ENCODE peak calls at places on chromosome 11, in six cellular contexts. One of them, this sample, is unnamed. For H3K27me3, the result is how much of the 10 kb centered on the place peaks cover.

GRCh38 chr11:87473174-87473573 is 435.4 kb downstream of the TMEM135 start:
- DNase-seq in AG04450: peak
- DNase-seq in mesendoderm: peak
- DNase-seq in GM23248: peak
- DNase-seq in tibial nerve: no peak
- DNase-seq in spleen: no peak
- DNase-seq in this sample: peak

GRCh38 chr11:77170107-77170506 is 42.1 kb downstream of the MYO7A start:
- DNase-seq in AG04450: no peak
- DNase-seq in mesendoderm: peak
- DNase-seq in GM23248: no peak
- DNase-seq in tibial nerve: no peak
- DNase-seq in spleen: no peak
- DNase-seq in this sample: no peak

GRCh38 chr11:74001822-74002286 is 7.0 kb downstream of the UCP3 start:
- DNase-seq in AG04450: no peak
- DNase-seq in mesendoderm: no peak
- DNase-seq in GM23248: no peak
- DNase-seq in tibial nerve: no peak
- DNase-seq in spleen: peak
- DNase-seq in this sample: no peak

GRCh38 chr11:12144306-12145174 is 34.1 kb downstream of the MICAL2 start:
- DNase-seq in AG04450: no peak
- DNase-seq in mesendoderm: no peak
- DNase-seq in GM23248: no peak
- DNase-seq in tibial nerve: no peak
- DNase-seq in spleen: peak
- DNase-seq in this sample: no peak

GRCh38 chr11:3891751-3892150 is 36.3 kb downstream of the STIM1 start:
- DNase-seq in AG04450: no peak
- DNase-seq in mesendoderm: no peak
- DNase-seq in GM23248: no peak
- DNase-seq in tibial nerve: no peak
- DNase-seq in spleen: no peak
- DNase-seq in this sample: no peak

GRCh38 chr11:106399075-106399500 is 321.6 kb downstream of the AASDHPPT start:
- DNase-seq in AG04450: peak
- DNase-seq in mesendoderm: no peak
- DNase-seq in GM23248: peak
- DNase-seq in tibial nerve: peak
- DNase-seq in spleen: no peak
- DNase-seq in this sample: peak

GRCh38 chr11:125263268-125263790 is 98.8 kb downstream of the PKNOX2 start:
- DNase-seq in AG04450: peak
- DNase-seq in mesendoderm: peak
- DNase-seq in GM23248: peak
- DNase-seq in tibial nerve: peak
- DNase-seq in spleen: peak
- DNase-seq in this sample: peak

GRCh38 chr11:65851083-65851579 is 6.8 kb downstream of the CFL1 start:
- DNase-seq in AG04450: no peak
- DNase-seq in mesendoderm: peak
- DNase-seq in GM23248: no peak
- DNase-seq in tibial nerve: no peak
- DNase-seq in spleen: no peak
- DNase-seq in this sample: no peak

DNA sequence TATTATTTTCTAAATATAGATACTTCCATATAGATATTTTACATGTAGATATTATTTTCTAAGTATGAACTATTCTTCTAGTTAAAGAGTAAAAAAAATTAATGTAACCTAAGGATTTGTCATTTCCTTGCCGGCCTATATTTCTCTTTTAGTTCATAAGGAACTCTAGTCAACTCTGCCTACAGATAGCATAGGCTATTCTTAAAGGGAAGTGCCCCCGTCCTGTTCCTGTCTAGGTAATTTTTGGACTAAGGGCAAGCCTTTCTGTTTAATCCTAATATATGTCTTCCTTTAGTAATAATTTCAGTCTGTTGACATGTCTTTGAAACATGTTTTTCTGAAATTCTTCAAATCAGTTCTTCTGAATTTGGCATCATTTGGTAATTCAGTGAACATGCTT is 161.9 kb downstream of the C11orf91 start:
- DNase-seq in AG04450: no peak
- DNase-seq in mesendoderm: no peak
- DNase-seq in GM23248: no peak
- DNase-seq in tibial nerve: no peak
- DNase-seq in spleen: no peak
- DNase-seq in this sample: no peak
- H3K27me3 ChIP-seq in AG04450: under half
- H3K27me3 ChIP-seq in mesendoderm: under half
- H3K27me3 ChIP-seq in GM23248: under half
- H3K27me3 ChIP-seq in tibial nerve: under half
- H3K27me3 ChIP-seq in spleen: under half
- H3K27me3 ChIP-seq in this sample: under half

DNA sequence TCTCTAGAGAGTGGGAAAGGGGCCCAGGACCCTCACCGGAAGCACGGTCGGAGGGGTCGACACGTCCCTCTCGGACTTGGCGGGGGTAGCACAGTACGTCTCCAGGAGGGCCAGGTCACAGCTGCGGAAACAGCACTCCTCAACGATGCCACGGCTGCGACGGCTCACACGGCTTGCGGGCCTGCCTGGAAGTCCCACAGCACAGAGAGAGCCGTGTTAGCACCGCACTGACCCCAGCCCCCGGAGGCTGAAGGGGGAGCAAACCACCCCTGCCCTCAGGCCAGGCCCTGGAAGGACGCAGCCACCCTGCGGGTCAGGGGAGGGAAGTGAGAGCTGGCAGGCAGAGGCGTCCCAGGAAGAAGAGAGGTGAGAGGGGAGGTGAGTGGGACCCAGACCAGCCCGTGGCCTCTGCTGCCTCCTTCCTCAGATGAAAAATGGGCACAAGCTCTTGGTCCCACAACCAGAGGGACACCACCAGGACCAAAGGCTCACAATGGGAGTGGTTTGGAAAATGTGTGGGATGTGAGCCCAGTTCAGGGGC is 5.6 kb downstream of the IGF2 start:
- DNase-seq in AG04450: no peak
- DNase-seq in mesendoderm: no peak
- DNase-seq in GM23248: no peak
- DNase-seq in tibial nerve: no peak
- DNase-seq in spleen: no peak
- DNase-seq in this sample: no peak
- H3K27me3 ChIP-seq in AG04450: under half
- H3K27me3 ChIP-seq in mesendoderm: under half
- H3K27me3 ChIP-seq in GM23248: under half
- H3K27me3 ChIP-seq in tibial nerve: under half
- H3K27me3 ChIP-seq in spleen: under half
- H3K27me3 ChIP-seq in this sample: under half

DNA sequence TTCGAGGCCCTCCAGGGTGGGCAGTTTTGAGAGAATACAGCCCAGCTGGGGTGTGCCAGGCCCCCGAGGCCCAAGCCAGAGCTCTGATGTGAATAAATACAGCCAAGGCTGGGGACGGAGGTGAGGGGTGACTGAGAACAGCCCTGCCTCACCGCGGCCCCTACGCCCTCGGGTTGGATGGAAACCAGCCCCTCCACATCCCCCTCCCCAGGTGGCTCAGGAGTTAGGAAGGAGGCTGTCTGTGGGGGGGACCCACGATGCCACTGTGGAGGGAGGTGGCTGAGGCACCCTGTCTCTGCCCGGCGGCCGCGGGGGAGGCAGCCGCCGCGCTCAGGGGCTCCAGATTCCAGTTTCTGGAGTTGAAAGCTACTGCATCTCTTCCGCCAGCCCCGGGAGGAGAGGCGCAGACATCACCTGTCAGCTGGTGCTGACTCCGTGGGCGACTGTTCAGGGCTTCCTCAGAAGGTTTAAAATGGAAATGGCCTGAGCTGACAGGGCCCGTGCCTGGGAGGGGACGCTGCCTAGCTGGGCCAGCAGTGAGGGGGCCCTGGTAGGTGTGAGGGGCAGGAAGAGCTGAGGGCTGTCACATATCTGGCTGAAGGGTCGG is 1.4 kb downstream of the FLRT1 start:
- DNase-seq in AG04450: no peak
- DNase-seq in mesendoderm: no peak
- DNase-seq in GM23248: no peak
- DNase-seq in tibial nerve: no peak
- DNase-seq in spleen: no peak
- DNase-seq in this sample: no peak
- H3K27me3 ChIP-seq in AG04450: under half
- H3K27me3 ChIP-seq in mesendoderm: under half
- H3K27me3 ChIP-seq in GM23248: under half
- H3K27me3 ChIP-seq in tibial nerve: under half
- H3K27me3 ChIP-seq in spleen: under half
- H3K27me3 ChIP-seq in this sample: under half

GRCh38 chr11:64711138-64711943 is 11.7 kb downstream of the NRXN2 start:
- DNase-seq in AG04450: no peak
- DNase-seq in mesendoderm: peak
- DNase-seq in GM23248: no peak
- DNase-seq in tibial nerve: no peak
- DNase-seq in spleen: no peak
- DNase-seq in this sample: no peak
- H3K27me3 ChIP-seq in AG04450: half or more
- H3K27me3 ChIP-seq in mesendoderm: under half
- H3K27me3 ChIP-seq in GM23248: half or more
- H3K27me3 ChIP-seq in tibial nerve: under half
- H3K27me3 ChIP-seq in spleen: half or more
- H3K27me3 ChIP-seq in this sample: under half

This sample was measured in BJ.